ENCODE peak calls at places on chromosome 18, in seven cellular contexts. N is heart right ventricle; V is SK-N-MC; O is thoracic aorta; P is effector memory CD4-positive, alpha-beta T cell; X is RWPE1; Q is upper lobe of right lung. B is an unnamed sample.

GRCh38 chr18:26813043-26813442 is 52.5 kb downstream of the AQP4 start:
- DNase-seq in P (no peak), N (peak; percentile 27), V (no peak), Q (no peak), X (peak; percentile 13), O (no peak), B (no peak)

GRCh38 chr18:80181642-80182461 is 65.5 kb downstream of the PARD6G start:
- DNase-seq in N (no peak), Q (peak; percentile 56), V (no peak), P (no peak), X (no peak), O (no peak), B (no peak)

GRCh38 chr18:13418013-13418710 is 199.6 kb downstream of the LDLRAD4 start:
- DNase-seq in V (no peak), N (no peak), P (no peak), Q (no peak), X (no peak), O (no peak), B (no peak)

GRCh38 chr18:65477450-65477849 is 273.4 kb upstream of the CDH7 start:
- DNase-seq in V (no peak), X (no peak), Q (no peak), O (no peak), P (no peak), N (no peak), B (no peak)

GRCh38 chr18:76801567-76802505 is 20.5 kb upstream of the ZNF236 start:
- DNase-seq in X (peak; percentile 73), V (no peak), P (peak; percentile 3), Q (peak; percentile 84), O (no peak), N (peak; percentile 24), B (no peak)

GRCh38 chr18:73119574-73119973 is 251.8 kb upstream of the NETO1 start:
- DNase-seq in Q (no peak), P (no peak), V (no peak), O (no peak), X (no peak), N (no peak), B (no peak)

GRCh38 chr18:52175406-52175805 is 164.6 kb upstream of the DCC start:
- DNase-seq in N (no peak), P (no peak), X (peak; percentile 17), Q (no peak), O (no peak), V (no peak), B (no peak)

GRCh38 chr18:28147674-28148171 is 29.2 kb downstream of the CDH2 start:
- DNase-seq in N (no peak), Q (no peak), P (no peak), O (no peak), X (no peak), V (no peak), B (no peak)

GRCh38 chr18:76619342-76620315 is 124.6 kb upstream of the ZNF516 start:
- DNase-seq in O (peak; percentile 28), Q (peak; percentile 84), X (peak; percentile 36), V (no peak), N (peak; percentile 83), P (no peak), B (no peak)

GRCh38 chr18:3596324-3597158 is 146.6 kb downstream of the TGIF1 start:
- DNase-seq in Q (peak; percentile 72), O (no peak), X (no peak), N (peak; percentile 72), P (no peak), V (no peak), B (no peak)

GRCh38 chr18:70197042-70197441 is 8.4 kb downstream of the RTTN start:
- DNase-seq in N (no peak), Q (no peak), P (no peak), X (no peak), O (no peak), V (no peak), B (no peak)

GRCh38 chr18:79068299-79068945 is 772 bp upstream of the ATP9B start:
- DNase-seq in N (no peak), Q (no peak), O (no peak), V (no peak), P (no peak), X (no peak), B (peak; percentile 57)

GRCh38 chr18:58046087-58046793 is 2.2 kb downstream of the NEDD4L start:
- DNase-seq in O (no peak), Q (no peak), V (no peak), P (no peak), N (no peak), X (no peak), B (no peak)

GRCh38 chr18:24112464-24112863 is 26.4 kb upstream of the CABYR start:
- DNase-seq in V (no peak), O (no peak), N (no peak), X (no peak), P (no peak), Q (no peak), B (no peak)

GRCh38 chr18:12639990-12640880 is 17.7 kb downstream of the SPIRE1 start:
- DNase-seq in O (no peak), P (no peak), X (no peak), N (peak; percentile 22), V (no peak), Q (no peak), B (no peak)

GRCh38 chr18:69326094-69326493 is 74.6 kb upstream of the DOK6 start:
- DNase-seq in Q (no peak), P (no peak), V (no peak), X (no peak), O (no peak), N (no peak), B (no peak)

GRCh38 chr18:55777666-55778304 is 189.8 kb upstream of the TCF4 start:
- DNase-seq in P (no peak), Q (no peak), O (no peak), V (peak; percentile 86), N (peak; percentile 29), X (no peak), B (no peak)

GRCh38 chr18:14948163-14948540 is 200.2 kb downstream of the ANKRD30B start:
- DNase-seq in V (no peak), Q (no peak), N (no peak), X (no peak), O (no peak), P (no peak), B (no peak)

GRCh38 chr18:10659000-10659399 is 133.2 kb downstream of the NAPG start:
- DNase-seq in P (no peak), O (no peak), Q (no peak), V (no peak), N (no peak), X (no peak), B (no peak)

GRCh38 chr18:49726564-49726963 is 86.8 kb downstream of the ACAA2 start:
- DNase-seq in P (no peak), X (no peak), N (no peak), Q (no peak), V (no peak), O (no peak), B (no peak)

GRCh38 chr18:49725809-49726514 is 87.4 kb downstream of the ACAA2 start:
- DNase-seq in Q (no peak), P (no peak), N (peak; percentile 55), V (no peak), O (no peak), X (no peak), B (no peak)

GRCh38 chr18:49722472-49722871 is 90.9 kb downstream of the ACAA2 start:
- DNase-seq in V (no peak), X (no peak), Q (no peak), N (no peak), O (no peak), P (no peak), B (no peak)

GRCh38 chr18:49721981-49722380 is 91.4 kb downstream of the ACAA2 start:
- DNase-seq in V (no peak), P (no peak), O (no peak), Q (no peak), N (no peak), X (no peak), B (no peak)

DNA sequence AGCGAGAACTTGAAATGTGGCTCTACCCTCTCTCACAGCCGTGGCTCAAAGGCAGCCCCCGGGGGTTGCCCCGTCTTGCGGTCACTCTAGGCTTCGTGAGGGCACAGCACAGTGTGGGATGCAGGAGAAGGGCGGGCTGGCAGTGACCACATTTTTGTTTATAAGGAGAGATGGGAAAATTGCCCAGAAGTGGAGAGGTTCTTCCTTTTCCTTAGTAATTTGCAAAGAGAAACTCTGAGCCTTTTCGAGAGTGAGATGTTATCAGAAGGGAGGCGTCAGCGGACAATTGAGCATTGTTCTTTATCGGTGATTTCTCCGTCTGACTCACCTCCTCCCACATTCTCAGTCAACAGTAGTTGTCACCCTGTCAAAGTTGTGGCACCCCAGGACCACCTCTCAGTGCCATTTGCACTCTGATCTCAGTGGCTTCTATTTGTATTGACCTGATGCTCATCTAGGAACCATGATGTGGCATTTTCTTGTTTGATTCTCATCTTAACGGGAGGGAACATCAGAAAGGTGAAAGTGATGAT is 89.6 kb downstream of the ACAA2 start:
- DNase-seq in N (no peak), V (no peak), X (no peak), P (no peak), O (no peak), Q (no peak), B (no peak)
- H3K27ac ChIP-seq in N (no peak overlapping the region), V (no peak overlapping the region), X (no peak overlapping the region), P (no peak overlapping the region), O (no peak overlapping the region), Q (no peak overlapping the region), B (no peak overlapping the region)

GRCh38 chr18:63131944-63132818 is 187.4 kb downstream of the BCL2 start:
- DNase-seq in P (no peak), Q (no peak), O (no peak), V (no peak), X (no peak), N (no peak), B (no peak)
- H3K27ac ChIP-seq in P (no peak overlapping the region), Q (no peak overlapping the region), O (peak overlapping the region; percentile 60), V (no peak overlapping the region), X (no peak overlapping the region), N (no peak overlapping the region), B (no peak overlapping the region)

GRCh38 chr18:59902993-59903610 is 3.3 kb downstream of the PMAIP1 start:
- DNase-seq in P (no peak), X (no peak), O (no peak), N (no peak), Q (no peak), V (no peak), B (no peak)
- H3K27ac ChIP-seq in P (no peak overlapping the region), X (no peak overlapping the region), O (no peak overlapping the region), N (no peak overlapping the region), Q (no peak overlapping the region), V (no peak overlapping the region), B (no peak overlapping the region)

DNA sequence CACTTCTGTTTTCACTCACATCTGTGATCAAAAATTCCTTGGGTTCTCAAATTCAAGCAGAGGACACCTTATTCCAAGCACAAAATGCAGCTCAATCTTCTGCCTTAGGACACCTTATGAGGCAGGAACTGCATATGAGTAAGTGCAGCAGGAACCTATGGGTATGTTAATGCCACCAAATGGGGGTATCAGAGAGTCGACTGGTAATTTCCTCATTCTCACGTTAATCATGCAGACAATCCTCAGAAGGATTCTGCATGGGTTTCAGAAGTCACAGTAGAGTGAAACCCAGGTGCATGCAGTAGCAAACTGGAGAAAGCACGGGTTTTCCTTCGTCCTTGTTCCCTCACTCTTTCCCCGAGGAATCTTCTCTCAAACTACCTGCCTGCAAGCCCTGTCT is 452.8 kb downstream of the CBLN2 start:
- DNase-seq in X (no peak), V (no peak), P (no peak), Q (no peak), O (no peak), N (no peak), B (no peak)
- H3K27ac ChIP-seq in X (no peak overlapping the region), V (no peak overlapping the region), P (no peak overlapping the region), Q (no peak overlapping the region), O (no peak overlapping the region), N (no peak overlapping the region), B (no peak overlapping the region)